ENCODE peak calls at places on chromosomes 3 and 15, in eight cellular contexts. Y is PC-3, E is H9, K is trophoblast cell, V is HCT116, F is fibroblast of lung, D is keratinocyte, R is IMR-90. J is an unnamed sample.

GRCh38 chr3:55000546-55000945 is 72.7 kb upstream of the LRTM1 start:
- DNase-seq in E (no peak), K (peak; percentile 97), D (no peak), F (peak; percentile 88), V (no peak), R (peak; percentile 93), Y (peak; percentile 65), J (peak; percentile 56)

GRCh38 chr3:47974974-47975470 is 41.2 kb downstream of the MAP4 start:
- DNase-seq in K (no peak), E (no peak), F (no peak), R (no peak), D (no peak), V (no peak), Y (no peak), J (no peak)

GRCh38 chr3:127786358-127787070 is 35.8 kb downstream of the MGLL start:
- DNase-seq in R (peak; percentile 62), K (no peak), E (no peak), V (no peak), Y (no peak), F (peak; percentile 83), D (no peak), J (no peak)

GRCh38 chr3:190217081-190217480 is 96.4 kb upstream of the P3H2 start:
- DNase-seq in R (peak; percentile 63), E (no peak), K (peak; percentile 77), D (no peak), Y (peak; percentile 77), F (peak; percentile 34), V (no peak), J (peak; percentile 54)

GRCh38 chr3:188244395-188244861 is 90.5 kb downstream of the LPP start:
- DNase-seq in F (no peak), D (no peak), K (peak; percentile 26), Y (peak; percentile 92), V (peak; percentile 59), E (no peak), R (peak; percentile 76), J (no peak)

GRCh38 chr3:74445541-74445940 is 168.9 kb downstream of the CNTN3 start:
- DNase-seq in Y (no peak), D (no peak), E (no peak), F (no peak), K (no peak), R (no peak), V (no peak), J (no peak)

GRCh38 chr15:29686445-29687203 is 135.6 kb downstream of the TJP1 start:
- DNase-seq in Y (no peak), R (no peak), V (no peak), E (no peak), D (no peak), F (no peak), K (no peak), J (no peak)

GRCh38 chr3:29338377-29338776 is 57.5 kb downstream of the RBMS3 start:
- DNase-seq in R (no peak), E (no peak), F (no peak), V (no peak), D (no peak), K (no peak), Y (no peak), J (no peak)

GRCh38 chr15:60370105-60370803 is 27.5 kb downstream of the ANXA2 start:
- DNase-seq in K (no peak), Y (peak; percentile 67), E (no peak), R (no peak), D (no peak), F (no peak), V (no peak), J (no peak)

GRCh38 chr15:66080791-66081475 is 172.6 kb downstream of the MEGF11 start:
- DNase-seq in Y (no peak), V (no peak), D (no peak), R (peak; percentile 58), F (peak; percentile 47), K (peak; percentile 52), E (peak; percentile 66), J (peak; percentile 33)

DNA sequence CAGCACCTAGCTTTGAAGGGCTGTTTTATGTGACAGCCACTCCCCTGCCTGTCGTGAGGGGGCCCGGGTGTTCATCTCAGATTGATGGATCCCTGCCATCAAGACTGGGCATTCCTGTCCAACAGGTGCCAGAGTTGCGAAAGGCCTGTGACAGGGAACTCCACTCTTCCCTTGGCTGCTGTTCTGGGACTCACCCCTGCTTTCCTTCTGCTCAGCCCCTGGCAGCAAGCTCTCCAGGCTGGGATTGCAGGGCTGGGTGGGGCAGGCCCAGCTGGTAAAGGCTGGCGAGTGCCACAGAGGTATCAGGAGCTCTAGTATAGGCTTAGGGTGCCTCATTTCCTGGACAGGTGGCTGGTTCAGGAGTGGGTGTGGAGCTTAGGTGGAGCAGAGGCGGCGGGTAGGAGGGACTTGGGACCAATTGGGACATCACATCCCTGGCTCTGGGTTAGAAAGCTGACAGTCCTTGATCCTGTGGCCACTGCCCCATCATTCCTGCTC is at the start of gene PLA2G4B:
- DNase-seq in F (no peak), D (no peak), E (no peak), Y (peak; percentile 98), R (no peak), K (peak; percentile 15), V (no peak), J (peak; percentile 96)
- H3K4me2 ChIP-seq in F (no peak within 1 kb of the TSS), D (no peak within 1 kb of the TSS), E (no peak within 1 kb of the TSS), Y (peak within 1 kb of the TSS; percentile 57), R (no peak within 1 kb of the TSS), K (no peak within 1 kb of the TSS), V (no peak within 1 kb of the TSS), J (peak within 1 kb of the TSS; percentile 41)

GRCh38 chr15:72077950-72078349 is 40.0 kb downstream of the MYO9A start:
- DNase-seq in Y (no peak), F (no peak), R (peak; percentile 13), D (no peak), V (no peak), E (no peak), K (peak; percentile 83), J (no peak)

GRCh38 chr15:72078887-72079286 is 39.1 kb downstream of the MYO9A start:
- DNase-seq in Y (no peak), F (no peak), R (no peak), V (no peak), K (no peak), E (no peak), D (no peak), J (no peak)

GRCh38 chr15:72070817-72071447 is 47.0 kb downstream of the MYO9A start:
- DNase-seq in F (no peak), K (no peak), Y (no peak), R (no peak), E (no peak), V (no peak), D (no peak), J (no peak)

GRCh38 chr15:72068826-72069225 is 49.1 kb downstream of the MYO9A start:
- DNase-seq in E (no peak), Y (no peak), D (no peak), F (no peak), K (no peak), V (no peak), R (no peak), J (no peak)

GRCh38 chr15:72074335-72075060 is 43.5 kb downstream of the MYO9A start:
- DNase-seq in R (no peak), F (no peak), Y (no peak), K (no peak), D (no peak), E (no peak), V (no peak), J (no peak)
- H3K4me2 ChIP-seq in R (no peak overlapping the region), F (no peak overlapping the region), Y (no peak overlapping the region), K (no peak overlapping the region), D (no peak overlapping the region), E (no peak overlapping the region), V (no peak overlapping the region), J (no peak overlapping the region)

GRCh38 chr3:42020681-42021307 is 58.9 kb upstream of the ULK4 start:
- DNase-seq in D (no peak), V (no peak), E (no peak), F (peak; percentile 57), K (peak; percentile 31), Y (peak; percentile 93), R (peak; percentile 83), J (peak; percentile 85)
- H3K4me2 ChIP-seq in D (peak overlapping the region; percentile 88), V (peak overlapping the region; percentile 60), E (no peak overlapping the region), F (no peak overlapping the region), K (no peak overlapping the region), Y (peak overlapping the region; percentile 71), R (peak overlapping the region; percentile 36), J (peak overlapping the region; percentile 65)

DNA sequence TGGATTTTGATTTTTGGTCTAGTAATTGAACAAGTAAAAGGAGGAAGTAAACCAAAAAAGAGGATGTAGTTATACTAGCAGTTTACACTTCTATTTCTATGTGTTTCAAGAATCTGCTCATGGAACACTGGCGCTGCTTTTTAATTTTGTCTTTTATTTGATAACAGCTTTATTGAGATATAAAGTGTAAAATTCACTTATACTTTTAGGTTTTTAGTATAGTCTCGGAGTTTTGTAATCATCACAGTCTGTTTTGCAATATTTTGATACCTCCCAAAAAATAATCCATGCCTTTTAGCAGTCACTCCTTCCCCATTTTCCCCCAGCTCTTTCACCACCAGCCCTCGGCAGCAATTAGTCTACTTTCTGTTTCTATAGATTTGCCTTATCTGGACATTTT is 18.0 kb downstream of the UBE2E2 start:
- DNase-seq in F (no peak), R (no peak), E (no peak), V (no peak), K (no peak), Y (no peak), D (no peak), J (no peak)
- H3K4me2 ChIP-seq in F (no peak overlapping the region), R (no peak overlapping the region), E (no peak overlapping the region), V (no peak overlapping the region), K (no peak overlapping the region), Y (no peak overlapping the region), D (no peak overlapping the region), J (no peak overlapping the region)

GRCh38 chr3:139201446-139202225 is 142.2 kb upstream of the MRPS22 start:
- DNase-seq in E (no peak), R (no peak), K (no peak), F (no peak), Y (no peak), V (no peak), D (no peak), J (no peak)
- H3K4me2 ChIP-seq in E (no peak overlapping the region), R (no peak overlapping the region), K (no peak overlapping the region), F (no peak overlapping the region), Y (peak overlapping the region; percentile 54), V (peak overlapping the region; percentile 48), D (no peak overlapping the region), J (peak overlapping the region; percentile 22)

GRCh38 chr3:65996605-65997004 is 42.1 kb downstream of the MAGI1 start:
- DNase-seq in V (peak; percentile 66), D (peak; percentile 89), F (no peak), K (peak; percentile 98), E (no peak), R (no peak), Y (peak; percentile 18), J (peak; percentile 96)

GRCh38 chr3:65995030-65995429 is 43.7 kb downstream of the MAGI1 start:
- DNase-seq in V (peak; percentile 23), F (peak; percentile 46), R (peak; percentile 46), K (peak; percentile 51), E (no peak), Y (peak; percentile 33), D (no peak), J (no peak)

GRCh38 chr3:65992106-65992505 is 46.6 kb downstream of the MAGI1 start:
- DNase-seq in K (no peak), E (no peak), D (no peak), F (no peak), R (peak; percentile 43), V (no peak), Y (no peak), J (no peak)

GRCh38 chr3:65988440-65988839 is 50.3 kb downstream of the MAGI1 start:
- DNase-seq in V (no peak), F (no peak), K (no peak), E (no peak), Y (no peak), D (no peak), R (no peak), J (no peak)

GRCh38 chr3:65993134-65993900 is 45.4 kb downstream of the MAGI1 start:
- DNase-seq in R (no peak), K (no peak), Y (no peak), F (no peak), D (no peak), V (no peak), E (no peak), J (no peak)
- H3K4me2 ChIP-seq in R (no peak overlapping the region), K (no peak overlapping the region), Y (no peak overlapping the region), F (no peak overlapping the region), D (no peak overlapping the region), V (no peak overlapping the region), E (no peak overlapping the region), J (no peak overlapping the region)

J was measured in PC-9.